ENCODE peak calls at places on chromosomes 16 and 17, in four cellular contexts. One of them, this sample, is unnamed.

GRCh38 chr17:75876190-75876937 is 2.0 kb downstream of the TRIM47 start:
- DNase-seq in GM12865: peak
- DNase-seq in cardiac fibroblast: no peak
- DNase-seq in left ventricle myocardium inferior: peak
- DNase-seq in this sample: no peak

GRCh38 chr17:54891176-54891821 is 9.4 kb upstream of the TOM1L1 start:
- DNase-seq in left ventricle myocardium inferior: no peak
- DNase-seq in GM12865: peak
- DNase-seq in cardiac fibroblast: peak
- DNase-seq in this sample: peak

GRCh38 chr17:45230787-45231480 is 9.2 kb downstream of the FMNL1 start:
- DNase-seq in GM12865: no peak
- DNase-seq in left ventricle myocardium inferior: peak
- DNase-seq in cardiac fibroblast: peak
- DNase-seq in this sample: peak

GRCh38 chr17:5481451-5481850 is 4.5 kb downstream of the DERL2 start:
- DNase-seq in cardiac fibroblast: no peak
- DNase-seq in left ventricle myocardium inferior: no peak
- DNase-seq in GM12865: no peak
- DNase-seq in this sample: no peak

GRCh38 chr16:2420035-2420434 is 9.2 kb upstream of the CCNF start:
- DNase-seq in left ventricle myocardium inferior: no peak
- DNase-seq in cardiac fibroblast: peak
- DNase-seq in GM12865: no peak
- DNase-seq in this sample: peak

GRCh38 chr16:50722410-50722737 is 19.5 kb upstream of the CYLD start:
- DNase-seq in left ventricle myocardium inferior: no peak
- DNase-seq in cardiac fibroblast: no peak
- DNase-seq in GM12865: no peak
- DNase-seq in this sample: no peak

GRCh38 chr17:38883592-38884526 is 14.0 kb downstream of the LASP1 start:
- DNase-seq in left ventricle myocardium inferior: no peak
- DNase-seq in GM12865: no peak
- DNase-seq in cardiac fibroblast: peak
- DNase-seq in this sample: no peak

GRCh38 chr16:62760398-62760797 is 724.2 kb upstream of the CDH8 start:
- DNase-seq in left ventricle myocardium inferior: no peak
- DNase-seq in GM12865: no peak
- DNase-seq in cardiac fibroblast: no peak
- DNase-seq in this sample: no peak

GRCh38 chr16:85172465-85173071 is 60.3 kb upstream of the CIBAR2 start:
- DNase-seq in left ventricle myocardium inferior: no peak
- DNase-seq in cardiac fibroblast: no peak
- DNase-seq in GM12865: peak
- DNase-seq in this sample: no peak

GRCh38 chr17:48510761-48511604 is 19.8 kb downstream of the HOXB1 start:
- DNase-seq in left ventricle myocardium inferior: no peak
- DNase-seq in GM12865: peak
- DNase-seq in cardiac fibroblast: peak
- DNase-seq in this sample: peak

GRCh38 chr16:63185235-63185780 is 1149.1 kb upstream of the CDH8 start:
- DNase-seq in left ventricle myocardium inferior: no peak
- DNase-seq in cardiac fibroblast: no peak
- DNase-seq in GM12865: no peak
- DNase-seq in this sample: no peak

GRCh38 chr16:48385272-48385953 is at the start of gene SIAH1:
- DNase-seq in left ventricle myocardium inferior: peak
- DNase-seq in cardiac fibroblast: peak
- DNase-seq in GM12865: peak
- DNase-seq in this sample: peak

GRCh38 chr17:30905742-30906100 is 317 bp downstream of the TEFM start:
- DNase-seq in left ventricle myocardium inferior: no peak
- DNase-seq in GM12865: peak
- DNase-seq in cardiac fibroblast: no peak
- DNase-seq in this sample: no peak

GRCh38 chr17:19366637-19366972 is 4.1 kb upstream of the B9D1 start:
- DNase-seq in GM12865: no peak
- DNase-seq in cardiac fibroblast: no peak
- DNase-seq in left ventricle myocardium inferior: no peak
- DNase-seq in this sample: no peak

GRCh38 chr17:34765291-34765690 is 185.9 kb downstream of the TMEM132E start:
- DNase-seq in left ventricle myocardium inferior: no peak
- DNase-seq in GM12865: no peak
- DNase-seq in cardiac fibroblast: no peak
- DNase-seq in this sample: no peak

GRCh38 chr17:50365165-50365564 is 7.8 kb downstream of the MRPL27 start:
- DNase-seq in cardiac fibroblast: no peak
- DNase-seq in left ventricle myocardium inferior: no peak
- DNase-seq in GM12865: no peak
- DNase-seq in this sample: no peak

GRCh38 chr16:68642436-68643064 is 2.6 kb upstream of the CDH3 start:
- DNase-seq in cardiac fibroblast: no peak
- DNase-seq in GM12865: no peak
- DNase-seq in left ventricle myocardium inferior: no peak
- DNase-seq in this sample: no peak

GRCh38 chr17:50151937-50152547 is 1.6 kb upstream of the PPP1R9B start:
- DNase-seq in GM12865: peak
- DNase-seq in left ventricle myocardium inferior: peak
- DNase-seq in cardiac fibroblast: peak
- DNase-seq in this sample: peak

GRCh38 chr16:65510241-65510640 is 388.4 kb upstream of the CDH11 start:
- DNase-seq in left ventricle myocardium inferior: no peak
- DNase-seq in cardiac fibroblast: no peak
- DNase-seq in GM12865: no peak
- DNase-seq in this sample: no peak

GRCh38 chr17:62870581-62870964 is 62.5 kb upstream of the MARCHF10 start:
- DNase-seq in left ventricle myocardium inferior: no peak
- DNase-seq in cardiac fibroblast: no peak
- DNase-seq in GM12865: no peak
- DNase-seq in this sample: no peak

GRCh38 chr16:2824626-2825025 is 5.5 kb upstream of the ZG16B start:
- DNase-seq in cardiac fibroblast: no peak
- DNase-seq in left ventricle myocardium inferior: no peak
- DNase-seq in GM12865: no peak
- DNase-seq in this sample: no peak

GRCh38 chr17:49515196-49515770 is 20.2 kb downstream of the NGFR start:
- DNase-seq in left ventricle myocardium inferior: peak
- DNase-seq in GM12865: peak
- DNase-seq in cardiac fibroblast: peak
- DNase-seq in this sample: peak

GRCh38 chr17:55454906-55455474 is 33.4 kb upstream of the MMD start:
- DNase-seq in GM12865: no peak
- DNase-seq in left ventricle myocardium inferior: no peak
- DNase-seq in cardiac fibroblast: peak
- DNase-seq in this sample: peak

GRCh38 chr16:31409433-31409832 is 16.3 kb downstream of the ITGAD start:
- DNase-seq in left ventricle myocardium inferior: no peak
- DNase-seq in GM12865: no peak
- DNase-seq in cardiac fibroblast: peak
- DNase-seq in this sample: peak

GRCh38 chr16:13178318-13178717 is 276.9 kb downstream of the SHISA9 start:
- DNase-seq in cardiac fibroblast: no peak
- DNase-seq in left ventricle myocardium inferior: no peak
- DNase-seq in GM12865: no peak
- DNase-seq in this sample: no peak

GRCh38 chr17:5370411-5370810 is 49.1 kb downstream of the NUP88 start:
- DNase-seq in GM12865: no peak
- DNase-seq in cardiac fibroblast: no peak
- DNase-seq in left ventricle myocardium inferior: no peak
- DNase-seq in this sample: no peak

GRCh38 chr17:27502526-27503324 is 46.5 kb downstream of the KSR1 start:
- DNase-seq in GM12865: no peak
- DNase-seq in left ventricle myocardium inferior: peak
- DNase-seq in cardiac fibroblast: peak
- DNase-seq in this sample: peak

GRCh38 chr17:43330876-43331639 is 67.7 kb upstream of the ARL4D start:
- DNase-seq in cardiac fibroblast: no peak
- DNase-seq in GM12865: no peak
- DNase-seq in left ventricle myocardium inferior: no peak
- DNase-seq in this sample: no peak

GRCh38 chr17:79802039-79802735 is 5.3 kb upstream of the CBX8 start:
- DNase-seq in GM12865: no peak
- DNase-seq in left ventricle myocardium inferior: no peak
- DNase-seq in cardiac fibroblast: no peak
- DNase-seq in this sample: no peak

GRCh38 chr17:79803997-79804855 is 7.3 kb upstream of the CBX8 start:
- DNase-seq in left ventricle myocardium inferior: no peak
- DNase-seq in cardiac fibroblast: no peak
- DNase-seq in GM12865: peak
- DNase-seq in this sample: peak

GRCh38 chr17:79802736-79803420 is 6.0 kb upstream of the CBX8 start:
- DNase-seq in GM12865: no peak
- DNase-seq in left ventricle myocardium inferior: no peak
- DNase-seq in cardiac fibroblast: no peak
- DNase-seq in this sample: no peak

GRCh38 chr17:79804856-79805696 is 8.2 kb upstream of the CBX8 start:
- DNase-seq in GM12865: peak
- DNase-seq in left ventricle myocardium inferior: no peak
- DNase-seq in cardiac fibroblast: no peak
- DNase-seq in this sample: no peak

DNA sequence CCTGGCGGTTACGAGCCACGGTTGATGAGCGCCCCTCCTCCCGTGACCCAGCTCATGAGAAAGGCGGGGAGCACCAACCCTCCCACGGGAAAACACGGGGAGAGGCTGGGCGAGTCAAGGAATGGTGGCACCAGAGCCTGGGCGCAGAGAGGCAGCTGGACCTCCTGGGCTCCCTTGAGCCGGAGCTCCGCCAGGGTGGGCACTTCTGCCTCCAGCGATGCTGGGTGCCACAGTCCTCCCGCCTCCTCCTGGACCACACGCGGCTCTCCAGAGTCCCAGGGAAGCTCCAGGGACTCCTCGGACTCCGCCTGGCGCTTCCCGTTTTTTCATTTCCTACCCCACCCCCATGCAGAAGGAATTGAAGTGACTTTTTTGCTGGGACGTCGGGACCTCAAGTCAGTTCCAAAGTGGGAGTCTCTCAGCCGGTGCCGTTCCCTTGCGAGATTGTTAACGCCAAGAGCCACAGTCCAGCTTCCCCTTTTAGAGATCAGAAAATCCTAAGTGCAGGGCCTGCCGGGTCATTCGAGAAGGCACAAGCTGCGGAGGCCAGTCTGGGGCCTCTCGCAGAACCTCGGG is 6.6 kb upstream of the CBX8 start:
- DNase-seq in left ventricle myocardium inferior: no peak
- DNase-seq in cardiac fibroblast: no peak
- DNase-seq in GM12865: no peak
- DNase-seq in this sample: no peak
- H3K4me3 ChIP-seq in left ventricle myocardium inferior: peak
- H3K4me3 ChIP-seq in cardiac fibroblast: no peak
- H3K4me3 ChIP-seq in GM12865: peak
- H3K4me3 ChIP-seq in this sample: no peak

DNA sequence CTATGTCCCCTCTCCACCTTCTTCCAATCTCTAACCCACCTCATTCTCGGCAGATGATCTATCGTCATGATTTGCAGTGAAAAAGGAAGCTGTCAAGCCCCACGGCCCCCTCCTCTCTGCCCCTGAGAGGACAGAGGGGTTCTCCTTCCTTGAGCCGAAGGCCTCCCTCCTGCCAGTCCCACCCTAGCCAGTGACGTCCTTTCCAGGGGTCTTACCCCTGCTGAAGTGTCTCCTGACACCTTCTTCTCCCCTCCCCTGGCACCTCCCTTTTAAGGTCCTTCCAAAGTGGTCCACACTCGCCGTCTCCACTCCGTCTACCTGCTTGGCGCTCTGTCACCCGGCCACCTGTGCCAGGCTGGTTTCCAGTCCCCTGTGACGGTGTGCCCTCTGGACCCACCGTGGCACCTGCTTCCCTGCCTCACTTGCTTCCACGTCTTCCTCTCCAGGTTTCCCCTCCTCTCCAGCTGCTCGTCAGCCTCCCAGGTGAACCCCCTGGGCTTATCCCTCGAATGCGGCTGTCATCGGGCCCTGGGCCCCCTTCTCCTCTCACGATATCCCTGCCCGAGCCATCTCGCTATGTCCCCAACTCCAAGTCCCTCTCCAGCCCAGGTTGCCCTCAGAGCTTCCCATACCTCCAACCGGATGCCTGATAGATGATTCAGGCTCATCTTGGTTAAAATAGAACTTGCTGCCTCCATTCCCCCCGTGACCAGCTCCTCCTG is 5.7 kb downstream of the CCDC102A start:
- DNase-seq in GM12865: no peak
- DNase-seq in left ventricle myocardium inferior: no peak
- DNase-seq in cardiac fibroblast: no peak
- DNase-seq in this sample: no peak
- H3K4me3 ChIP-seq in GM12865: no peak
- H3K4me3 ChIP-seq in left ventricle myocardium inferior: no peak
- H3K4me3 ChIP-seq in cardiac fibroblast: no peak
- H3K4me3 ChIP-seq in this sample: no peak

DNA sequence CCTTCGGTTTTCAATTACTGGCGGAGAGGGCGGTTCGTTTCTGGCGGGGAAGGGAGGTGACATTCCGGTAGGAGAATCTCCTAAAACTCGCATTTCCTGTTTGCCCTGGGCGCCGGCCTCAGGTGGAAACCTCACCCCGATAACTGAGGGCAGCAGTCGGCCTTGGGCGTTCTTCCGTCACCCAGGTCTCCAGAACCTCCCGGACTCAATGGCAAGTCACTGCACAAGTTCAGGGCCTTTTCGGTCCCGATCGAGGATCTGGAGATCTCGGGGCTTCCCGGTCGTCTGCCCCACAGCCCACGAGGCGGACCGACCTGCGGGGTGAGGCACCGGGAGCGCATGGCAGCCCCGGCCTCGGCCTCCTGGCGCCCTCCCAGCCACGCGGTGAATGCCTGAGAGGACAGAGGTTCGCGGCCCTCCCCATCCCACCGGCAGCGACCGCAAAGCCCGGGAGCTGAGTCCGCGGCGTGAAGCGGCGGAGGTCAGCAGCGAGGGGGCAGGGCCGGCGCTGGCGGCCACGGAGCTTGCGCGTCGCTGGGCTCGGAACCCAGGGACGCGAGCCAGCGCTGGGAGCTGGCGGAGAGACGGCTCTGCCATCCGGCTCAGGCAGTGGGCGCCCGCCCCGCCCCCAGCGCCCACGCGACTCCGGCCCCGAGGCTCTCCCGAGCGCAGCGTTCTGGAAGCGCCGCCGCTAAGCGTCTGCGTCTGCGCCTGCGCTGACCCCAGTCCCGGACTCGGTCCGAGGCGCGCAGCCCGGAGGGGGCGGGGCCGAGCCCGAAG is 58.4 kb downstream of the SRL start:
- DNase-seq in cardiac fibroblast: peak
- DNase-seq in left ventricle myocardium inferior: peak
- DNase-seq in GM12865: peak
- DNase-seq in this sample: peak
- H3K4me3 ChIP-seq in cardiac fibroblast: peak
- H3K4me3 ChIP-seq in left ventricle myocardium inferior: peak
- H3K4me3 ChIP-seq in GM12865: peak
- H3K4me3 ChIP-seq in this sample: peak

DNA sequence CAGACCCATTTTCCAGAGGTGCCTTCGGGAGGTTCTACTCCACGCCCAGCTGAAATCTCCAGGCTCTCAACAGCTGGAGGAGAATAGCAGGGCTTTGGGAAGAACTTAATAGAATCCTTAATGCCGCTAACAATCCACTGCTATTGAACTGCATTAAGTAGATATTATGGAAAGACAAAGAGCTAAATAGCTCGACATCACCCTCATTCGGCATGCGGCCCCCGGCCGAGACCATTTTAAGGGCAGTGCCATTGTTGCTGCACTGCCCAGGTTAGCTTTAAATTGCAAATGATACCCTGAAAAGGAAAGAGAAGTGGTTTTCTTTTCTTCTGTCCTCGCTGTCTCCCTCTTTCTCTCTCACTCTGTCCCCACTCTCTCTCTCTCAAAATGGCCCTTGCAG is 298.5 kb upstream of the IRX3 start:
- DNase-seq in cardiac fibroblast: no peak
- DNase-seq in left ventricle myocardium inferior: no peak
- DNase-seq in GM12865: no peak
- DNase-seq in this sample: no peak
- H3K4me3 ChIP-seq in cardiac fibroblast: no peak
- H3K4me3 ChIP-seq in left ventricle myocardium inferior: no peak
- H3K4me3 ChIP-seq in GM12865: no peak
- H3K4me3 ChIP-seq in this sample: no peak